ENCODE peak calls at places on chromosomes 12 and 14, in nine cellular contexts. A is heart right ventricle; R is head of caudate nucleus; J is smooth muscle cell of the brain vasculature; G is GM23338; U is mesenteric fat pad; N is stimulated activated CD8-positive, alpha-beta memory T cell treated with anti-CD3 and anti-CD28 coated beads, Interleukin-4, amount 100 ng/mL, for 4 hours; D is NCI-H2171 treated with DMSO at 0.1 percent for 48 hours; I is cardiac fibroblast. B is an unnamed sample.

GRCh38 chr14:54857830-54858269 is 44.8 kb downstream of the GCH1 start:
- DNase-seq in A (no peak), J (no peak), G (no peak), D (no peak), R (no peak), I (peak), U (no peak), N (no peak), B (no peak)

GRCh38 chr12:1122803-1123202 is 131.8 kb downstream of the ERC1 start:
- DNase-seq in A (no peak), D (no peak), R (no peak), G (no peak), N (peak), U (no peak), J (no peak), I (peak), B (no peak)

GRCh38 chr14:81565441-81566290 is 32.0 kb upstream of the SEL1L start:
- DNase-seq in I (peak), D (peak), J (no peak), R (peak), N (no peak), G (peak), A (no peak), U (no peak), B (peak)

GRCh38 chr14:55075628-55076027 is 24.2 kb downstream of the MAPK1IP1L start:
- DNase-seq in I (peak), A (no peak), R (no peak), N (no peak), J (no peak), G (no peak), D (no peak), U (no peak), B (no peak)

GRCh38 chr12:104846056-104846762 is 111.9 kb downstream of the SLC41A2 start:
- DNase-seq in J (no peak), D (no peak), G (no peak), I (no peak), N (no peak), R (no peak), U (no peak), A (no peak), B (no peak)

GRCh38 chr14:100875126-100875525 is 28.4 kb downstream of the RTL1 start:
- DNase-seq in J (no peak), R (no peak), A (no peak), N (no peak), D (no peak), U (no peak), G (no peak), I (no peak), B (no peak)

GRCh38 chr14:61132894-61133293 is 148.2 kb downstream of the TMEM30B start:
- DNase-seq in R (no peak), D (no peak), G (no peak), N (no peak), U (no peak), J (no peak), I (no peak), A (no peak), B (no peak)

GRCh38 chr12:113241191-113242017 is 20.1 kb downstream of the TPCN1 start:
- DNase-seq in D (peak), N (no peak), A (no peak), J (no peak), R (no peak), I (no peak), U (no peak), G (no peak), B (no peak)

GRCh38 chr12:115722181-115722580 is 555.3 kb downstream of the MED13L start:
- DNase-seq in D (no peak), U (no peak), R (no peak), I (no peak), G (no peak), A (no peak), J (no peak), N (no peak), B (no peak)

GRCh38 chr14:93903342-93904184 is 23.6 kb upstream of the FAM181A start:
- DNase-seq in I (no peak), G (peak), J (no peak), R (no peak), A (no peak), D (no peak), U (no peak), N (no peak), B (peak)

GRCh38 chr12:66647034-66647691 is 31.7 kb downstream of the GRIP1 start:
- DNase-seq in G (no peak), N (no peak), I (peak), U (no peak), R (no peak), A (no peak), J (peak), D (no peak), B (no peak)

GRCh38 chr12:30296486-30296885 is 399.2 kb downstream of the IPO8 start:
- DNase-seq in I (no peak), R (no peak), J (no peak), G (no peak), U (no peak), N (no peak), D (peak), A (no peak), B (no peak)

GRCh38 chr14:34930591-34931069 is 52.2 kb upstream of the SRP54 start:
- DNase-seq in D (no peak), G (no peak), A (no peak), R (no peak), N (no peak), U (no peak), J (no peak), I (no peak), B (no peak)

GRCh38 chr12:76143343-76144252 is 59.1 kb upstream of the NAP1L1 start:
- DNase-seq in G (no peak), R (no peak), A (no peak), U (no peak), D (no peak), N (no peak), J (no peak), I (peak), B (no peak)

GRCh38 chr14:53668861-53669260 is 287.8 kb downstream of the BMP4 start:
- DNase-seq in A (no peak), U (no peak), I (peak), G (no peak), J (no peak), N (no peak), R (no peak), D (no peak), B (no peak)